ENCODE peak calls at places on chromosomes 5 and 9, in six cellular contexts. D is osteoblast, T is ovary, K is RWPE2, C is progenitor cell of endocrine pancreas, H is A549. G is an unnamed sample.

GRCh38 chr5:86565197-86565789 is 52.4 kb upstream of the COX7C start:
- DNase-seq in D (no peak), T (no peak), K (no peak), C (no peak), H (peak; percentile 23), G (no peak)

GRCh38 chr5:10286552-10287227 is 21.0 kb downstream of the CMBL start:
- DNase-seq in D (no peak), T (no peak), K (peak; percentile 50), C (no peak), H (no peak), G (no peak)

GRCh38 chr9:33239922-33240321 is at the start of gene SPINK4:
- DNase-seq in D (no peak), T (no peak), K (no peak), C (no peak), H (no peak), G (no peak)

GRCh38 chr5:15926586-15926985 is 253.0 kb downstream of the MARCHF11 start:
- DNase-seq in D (no peak), T (no peak), K (no peak), C (no peak), H (no peak), G (no peak)

GRCh38 chr9:134559013-134559412 is 82.6 kb upstream of the COL5A1 start:
- DNase-seq in D (no peak), T (no peak), K (peak; percentile 9), C (no peak), H (no peak), G (no peak)

GRCh38 chr5:173567548-173567947 is 48.9 kb downstream of the BOD1 start:
- DNase-seq in D (peak; percentile 86), T (no peak), K (peak; percentile 92), C (no peak), H (no peak), G (no peak)

GRCh38 chr5:39547548-39548154 is 122.9 kb upstream of the DAB2 start:
- DNase-seq in D (peak; percentile 44), T (no peak), K (no peak), C (no peak), H (peak; percentile 56), G (no peak)

GRCh38 chr9:8651830-8652229 is 852.3 kb upstream of the DMAC1 start:
- DNase-seq in D (no peak), T (no peak), K (no peak), C (no peak), H (no peak), G (no peak)

GRCh38 chr9:127219533-127219932 is 45.0 kb upstream of the GARNL3 start:
- DNase-seq in D (no peak), T (no peak), K (no peak), C (no peak), H (no peak), G (no peak)

GRCh38 chr9:130870491-130871381 is 25.9 kb downstream of the QRFP start:
- DNase-seq in D (peak; percentile 39), T (no peak), K (no peak), C (no peak), H (no peak), G (no peak)

GRCh38 chr5:143016777-143017374 is 246.7 kb downstream of the ARHGAP26 start:
- DNase-seq in D (no peak), T (no peak), K (no peak), C (no peak), H (peak; percentile 54), G (peak; percentile 29)

GRCh38 chr9:106107716-106108115 is 413.4 kb downstream of the TMEM38B start:
- DNase-seq in D (no peak), T (no peak), K (no peak), C (no peak), H (no peak), G (no peak)

GRCh38 chr9:112169368-112169767 is 5.7 kb downstream of the SUSD1 start:
- DNase-seq in D (no peak), T (no peak), K (no peak), C (no peak), H (no peak), G (no peak)

GRCh38 chr9:86099695-86100364 is 472 bp upstream of the GOLM1 start:
- DNase-seq in D (peak; percentile 94), T (peak; percentile 49), K (no peak), C (no peak), H (peak; percentile 83), G (no peak)

GRCh38 chr9:34988218-34989055 is 1.1 kb upstream of the DNAJB5 start:
- DNase-seq in D (no peak), T (no peak), K (peak; percentile 38), C (no peak), H (no peak), G (peak; percentile 55)

GRCh38 chr9:81879501-81879916 is 48.7 kb upstream of the SPATA31D4 start:
- DNase-seq in D (no peak), T (no peak), K (no peak), C (no peak), H (no peak), G (no peak)

GRCh38 chr5:122150128-122150685 is 20.9 kb downstream of the ZNF474 start:
- DNase-seq in D (no peak), T (no peak), K (no peak), C (no peak), H (no peak), G (no peak)

GRCh38 chr9:19440376-19440775 is 31.6 kb downstream of the ACER2 start:
- DNase-seq in D (no peak), T (no peak), K (no peak), C (no peak), H (no peak), G (no peak)

GRCh38 chr5:10793785-10794184 is 32.8 kb upstream of the DAP start:
- DNase-seq in D (peak; percentile 14), T (no peak), K (no peak), C (no peak), H (no peak), G (no peak)

GRCh38 chr5:113186061-113186460 is 209.5 kb downstream of the DCP2 start:
- DNase-seq in D (no peak), T (no peak), K (no peak), C (no peak), H (no peak), G (no peak)

GRCh38 chr5:32143991-32144636 is 30.0 kb downstream of the GOLPH3 start:
- DNase-seq in D (no peak), T (no peak), K (no peak), C (no peak), H (no peak), G (no peak)

GRCh38 chr5:146662229-146662628 is 146.2 kb upstream of the GPR151 start:
- DNase-seq in D (no peak), T (no peak), K (no peak), C (no peak), H (peak; percentile 12), G (no peak)

GRCh38 chr5:111774525-111774924 is 17.5 kb upstream of the NREP start:
- DNase-seq in D (no peak), T (no peak), K (no peak), C (no peak), H (no peak), G (no peak)

DNA sequence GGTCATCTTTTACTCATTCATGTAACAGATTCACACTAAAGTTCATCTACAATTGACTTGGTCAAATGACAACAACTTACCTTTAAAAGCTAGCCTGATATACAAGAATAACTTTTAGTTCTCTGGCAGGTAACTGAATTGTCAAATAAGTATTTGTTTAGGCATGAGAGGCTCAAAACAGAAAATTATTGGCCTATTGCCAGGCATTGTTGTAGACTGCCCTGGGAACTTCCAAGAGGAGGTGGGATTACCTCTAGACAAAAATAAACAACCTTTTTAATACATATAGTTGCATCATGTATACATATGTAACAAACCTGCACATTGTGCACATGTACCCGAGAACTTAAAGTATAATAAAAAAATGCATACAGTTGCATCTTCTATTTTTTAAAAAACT is 18.2 kb upstream of the SLCO4C1 start:
- DNase-seq in D (no peak), T (no peak), K (no peak), C (no peak), H (no peak), G (no peak)
- TF ChIP-seq CTCF in D (no peak), T (no peak), K (no peak), C (no peak), H (no peak), G (no peak)

GRCh38 chr5:135491552-135492318 is 39.6 kb upstream of the TIFAB start:
- DNase-seq in D (no peak), T (no peak), K (peak; percentile 91), C (peak; percentile 41), H (no peak), G (no peak)
- TF ChIP-seq CTCF in D (no peak), T (no peak), K (no peak), C (no peak), H (no peak), G (no peak)

DNA sequence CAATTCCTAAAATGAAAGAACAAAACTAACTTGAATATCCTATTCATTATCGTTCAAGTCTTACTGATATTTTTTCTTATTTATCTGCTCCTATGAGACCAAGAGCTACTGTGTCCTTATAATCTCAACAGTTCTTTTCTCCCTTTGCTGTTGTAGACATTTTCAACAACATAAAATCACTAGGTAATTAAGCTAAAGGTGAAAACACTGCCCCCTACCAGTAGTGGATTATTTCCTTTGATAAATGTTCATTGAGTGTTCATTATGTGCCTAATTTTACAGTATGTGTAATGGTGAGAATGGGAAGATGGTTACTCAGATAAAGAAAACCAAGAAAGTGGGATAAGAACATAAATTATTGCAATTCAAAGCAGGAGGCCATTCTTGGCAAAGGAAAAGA is 41.4 kb upstream of the PAPPA start:
- DNase-seq in D (peak; percentile 10), T (no peak), K (no peak), C (no peak), H (no peak), G (no peak)
- TF ChIP-seq CTCF in D (peak; percentile 44), T (no peak), K (peak; percentile 54), C (peak; percentile 35), H (peak; percentile 31), G (no peak)

DNA sequence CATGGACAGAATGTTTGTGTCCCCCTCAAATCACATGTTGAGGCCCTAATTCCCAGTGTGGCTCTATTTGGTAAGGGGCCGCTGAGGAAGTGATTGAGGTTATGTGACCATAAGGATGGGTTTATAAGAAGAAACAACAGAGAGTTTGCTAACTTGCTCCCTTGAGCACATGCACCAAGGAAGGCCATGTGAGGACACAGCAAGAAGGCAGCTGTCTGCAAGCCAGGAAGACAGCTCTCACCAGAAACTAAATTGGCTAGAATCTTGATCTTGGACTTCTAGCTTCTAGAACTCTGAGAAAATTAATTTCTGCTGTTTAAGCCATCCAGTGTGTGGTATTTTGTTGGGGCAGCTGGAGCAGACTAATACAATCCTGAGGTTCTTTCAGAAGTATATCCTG is 35.2 kb upstream of the CDC42SE2 start:
- DNase-seq in D (no peak), T (no peak), K (no peak), C (no peak), H (no peak), G (no peak)
- TF ChIP-seq CTCF in D (no peak), T (no peak), K (no peak), C (no peak), H (no peak), G (no peak)

DNA sequence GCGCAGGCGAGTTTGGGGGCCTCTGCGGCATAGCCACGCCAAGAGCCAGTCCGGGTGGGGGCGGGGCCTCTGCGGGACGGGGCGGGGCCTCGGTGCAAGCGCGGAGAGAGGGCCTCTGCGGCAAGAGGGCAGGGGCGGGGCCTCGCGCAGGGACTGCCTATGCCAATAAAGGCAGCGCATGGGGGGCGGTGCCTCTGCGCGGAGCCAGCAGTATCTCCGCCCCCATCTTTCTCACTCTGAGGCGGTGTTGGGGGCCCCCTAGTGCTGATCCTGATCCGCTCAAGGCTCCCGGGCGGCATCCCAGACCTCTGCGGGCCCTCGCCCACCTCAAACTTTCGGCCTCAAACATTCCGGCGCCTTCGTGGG is 9.2 kb upstream of the GPRIN1 start:
- DNase-seq in D (peak; percentile 97), T (peak; percentile 18), K (peak; percentile 98), C (peak; percentile 45), H (peak; percentile 86), G (peak; percentile 41)
- TF ChIP-seq CTCF in D (peak; percentile 52), T (no peak), K (peak; percentile 90), C (peak; percentile 22), H (peak; percentile 22), G (no peak)

G was measured in CD4-positive, alpha-beta T cell.